ENCODE peak calls at places on chromosomes 5 and 9, in six cellular contexts. A is right cardiac atrium, B is uterus, C is left ventricle myocardium inferior, J is iPS DF 6.9, F is heart left ventricle. W is an unnamed sample.

GRCh38 chr9:6598249-6598725 is 47.2 kb downstream of the GLDC start:
- DNase-seq in A (no peak), B (no peak), C (no peak), J (no peak), F (no peak), W (no peak)

GRCh38 chr5:15594922-15595568 is 95.1 kb downstream of the FBXL7 start:
- DNase-seq in A (no peak), B (no peak), C (no peak), J (peak; percentile 9), F (no peak), W (no peak)

GRCh38 chr5:52661903-52662302 is 125.8 kb upstream of the ITGA1 start:
- DNase-seq in A (no peak), B (no peak), C (no peak), J (no peak), F (no peak), W (no peak)

GRCh38 chr5:116524051-116524450 is 50.6 kb downstream of the SEMA6A start:
- DNase-seq in A (no peak), B (no peak), C (no peak), J (no peak), F (no peak), W (no peak)

GRCh38 chr9:116422119-116422979 is 264.8 kb upstream of the TRIM32 start:
- DNase-seq in A (no peak), B (no peak), C (no peak), J (no peak), F (no peak), W (no peak)

GRCh38 chr9:120292606-120293005 is 287.4 kb downstream of the CDK5RAP2 start:
- DNase-seq in A (no peak), B (no peak), C (no peak), J (no peak), F (no peak), W (no peak)

GRCh38 chr5:142007237-142007544 is 5.6 kb downstream of the GNPDA1 start:
- DNase-seq in A (no peak), B (no peak), C (no peak), J (no peak), F (no peak), W (no peak)

GRCh38 chr5:19885040-19885824 is 102.8 kb downstream of the CDH18 start:
- DNase-seq in A (no peak), B (no peak), C (no peak), J (no peak), F (no peak), W (no peak)

GRCh38 chr5:56072863-56073777 is 78.4 kb upstream of the IL6ST start:
- DNase-seq in A (no peak), B (no peak), C (no peak), J (no peak), F (no peak), W (no peak)

GRCh38 chr5:81752644-81752963 is 1.7 kb upstream of the SSBP2 start:
- DNase-seq in A (no peak), B (no peak), C (no peak), J (no peak), F (no peak), W (no peak)

GRCh38 chr9:134492281-134492691 is 149.3 kb upstream of the COL5A1 start:
- DNase-seq in A (peak; percentile 88), B (peak; percentile 86), C (peak; percentile 69), J (no peak), F (peak; percentile 83), W (peak; percentile 68)

GRCh38 chr5:172436874-172437369 is 17.4 kb downstream of the SH3PXD2B start:
- DNase-seq in A (peak; percentile 51), B (no peak), C (peak; percentile 13), J (no peak), F (no peak), W (no peak)
- H3K4me1 ChIP-seq in A (peaks cover 9% of the 10 kb centered on the region), B (peaks cover 6% of the 10 kb centered on the region), C (peaks cover 30% of the 10 kb centered on the region), J (no peaks in the 10 kb centered on the region), F (peaks cover 24% of the 10 kb centered on the region), W (peaks cover 22% of the 10 kb centered on the region)

DNA sequence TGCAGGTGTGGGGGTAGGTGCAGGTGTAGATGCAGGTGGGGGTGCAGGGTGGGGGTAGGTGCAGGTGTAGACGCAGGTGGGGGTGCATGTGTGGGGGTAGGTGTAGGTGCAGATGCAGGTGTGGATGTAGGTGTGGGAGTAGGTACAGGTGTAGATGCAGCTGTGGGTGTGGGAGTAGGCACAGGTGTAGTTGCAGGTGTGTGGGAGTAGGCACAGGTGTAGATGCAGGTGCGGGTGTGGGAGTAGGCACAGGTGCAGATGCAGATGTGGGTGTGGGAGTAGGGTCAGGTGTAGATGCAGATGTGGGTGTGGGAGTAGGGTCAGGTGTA is 94.6 kb downstream of the PHF2 start:
- DNase-seq in A (peak; percentile 35), B (no peak), C (peak; percentile 5), J (no peak), F (no peak), W (no peak)
- H3K4me1 ChIP-seq in A (no peaks in the 10 kb centered on the region), B (no peaks in the 10 kb centered on the region), C (peaks cover 9% of the 10 kb centered on the region), J (no peaks in the 10 kb centered on the region), F (peaks cover 4% of the 10 kb centered on the region), W (no peaks in the 10 kb centered on the region)

DNA sequence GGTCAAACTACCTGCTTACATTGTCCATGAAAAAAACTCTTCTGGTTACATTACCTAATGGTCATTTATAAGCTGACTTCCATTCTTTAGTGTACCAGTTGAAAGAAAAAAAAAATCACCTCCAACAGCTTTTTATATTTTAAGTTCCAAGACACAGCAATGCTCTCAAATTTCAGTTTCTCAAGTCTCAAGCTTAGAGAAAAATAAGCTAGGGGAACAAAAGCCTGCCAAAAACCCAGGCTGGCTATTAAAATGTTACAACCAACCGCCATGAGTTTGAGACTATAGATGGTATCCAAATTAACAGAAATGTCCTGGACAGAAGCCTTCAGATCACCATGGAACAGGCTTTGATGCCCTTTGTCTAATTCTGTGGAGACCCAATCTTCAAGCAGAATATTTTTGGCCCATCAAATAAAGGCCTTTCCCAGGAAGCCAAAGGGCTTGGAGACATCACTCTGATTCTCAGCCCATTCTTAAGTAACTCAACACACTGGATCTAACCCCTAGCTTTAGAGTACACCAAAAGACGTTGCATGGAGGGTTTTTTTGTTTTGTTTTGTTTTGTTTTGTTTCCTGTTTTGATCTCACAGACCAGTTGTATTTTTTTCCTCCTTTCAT is 343.7 kb downstream of the GLIS3 start:
- DNase-seq in A (no peak), B (no peak), C (no peak), J (no peak), F (no peak), W (no peak)
- H3K4me1 ChIP-seq in A (no peaks in the 10 kb centered on the region), B (peaks cover 6% of the 10 kb centered on the region), C (peaks cover 8% of the 10 kb centered on the region), J (peaks cover 2% of the 10 kb centered on the region), F (peaks cover 3% of the 10 kb centered on the region), W (peaks cover 26% of the 10 kb centered on the region)

GRCh38 chr5:69527128-69527745 is 32.8 kb upstream of the GTF2H2C start:
- DNase-seq in A (no peak), B (no peak), C (no peak), J (no peak), F (no peak), W (no peak)
- H3K4me1 ChIP-seq in A (no peaks in the 10 kb centered on the region), B (no peaks in the 10 kb centered on the region), C (no peaks in the 10 kb centered on the region), J (no peaks in the 10 kb centered on the region), F (no peaks in the 10 kb centered on the region), W (no peaks in the 10 kb centered on the region)

W was measured in tibial artery.